ENCODE peak calls at places on chromosomes 4 and X, in nine cellular contexts. U is NCI-H2081; L is effector memory CD8-positive, alpha-beta T cell; O is NCI-H446; G is HFFc6; E is NCI-H2029 treated with DMSO at 0.1 percent for 48 hours; Y is H7; N is iPS-NIHi11; B is stimulated activated effector memory CD8-positive, alpha-beta T cell treated with anti-CD3 and anti-CD28 coated beads, Interleukin-12 subunit alpha, Interleukin-12 subunit beta, amount 100 ng/mL, for 72 hours. P is an unnamed sample.
A peak's percentile ranks its signal among the peaks of the same experiment; 100 is the strongest.

GRCh38 chr4:3729188-3729884 is 36.8 kb upstream of the ADRA2C start:
- DNase-seq in Y (no peak), L (no peak), E (no peak), U (no peak), B (no peak), N (no peak), O (no peak), G (peak; percentile 38), P (peak; percentile 8)

GRCh38 chr4:137310593-137311490 is 221.5 kb downstream of the PCDH18 start:
- DNase-seq in B (no peak), L (no peak), N (no peak), U (no peak), O (no peak), Y (no peak), G (peak; percentile 68), E (no peak), P (peak; percentile 8)

GRCh38 chrX:145003443-145003842 is 243.9 kb upstream of the SPANXN1 start:
- DNase-seq in B (no peak), U (no peak), Y (no peak), E (no peak), G (no peak), L (no peak), N (no peak), O (no peak), P (no peak)

GRCh38 chr4:7872264-7872771 is 67.3 kb downstream of the AFAP1 start:
- DNase-seq in O (peak; percentile 88), N (no peak), B (no peak), L (no peak), U (peak; percentile 25), G (peak; percentile 80), Y (no peak), E (peak; percentile 80), P (peak; percentile 97)

GRCh38 chr4:2243682-2244380 is 1.9 kb upstream of the HAUS3 start:
- DNase-seq in Y (peak; percentile 47), B (peak; percentile 2), O (no peak), U (no peak), E (no peak), L (no peak), G (peak; percentile 12), N (no peak), P (peak; percentile 16)

GRCh38 chr4:130825283-130825682 is 1729.3 kb downstream of the C4orf33 start:
- DNase-seq in E (no peak), N (no peak), Y (no peak), U (no peak), L (no peak), B (no peak), G (no peak), O (no peak), P (no peak)

GRCh38 chr4:172649143-172649542 is 519.5 kb upstream of the GALNT7 start:
- DNase-seq in O (no peak), L (no peak), B (no peak), U (no peak), Y (no peak), N (no peak), G (no peak), E (no peak), P (no peak)

GRCh38 chrX:110210417-110211139 is 107.3 kb downstream of the AMMECR1 start:
- DNase-seq in Y (no peak), N (no peak), B (no peak), O (peak; percentile 37), G (peak; percentile 81), L (no peak), U (peak; percentile 49), E (no peak), P (peak; percentile 28)

GRCh38 chrX:11040405-11040804 is 70.7 kb upstream of the HCCS start:
- DNase-seq in Y (no peak), B (no peak), G (no peak), L (no peak), O (no peak), U (no peak), N (no peak), E (no peak), P (no peak)

GRCh38 chr4:38310446-38311043 is 350.3 kb downstream of the PTTG2 start:
- DNase-seq in N (no peak), U (no peak), Y (no peak), E (no peak), L (peak; percentile 60), O (no peak), G (no peak), B (peak; percentile 57), P (no peak)

GRCh38 chr4:90025248-90025647 is 101.9 kb upstream of the CCSER1 start:
- DNase-seq in N (no peak), O (no peak), B (no peak), Y (no peak), U (no peak), E (peak; percentile 11), L (no peak), G (no peak), P (peak; percentile 50)

GRCh38 chr4:151772322-151772721 is 11.5 kb upstream of the GATB start:
- DNase-seq in N (no peak), B (no peak), L (no peak), Y (no peak), U (no peak), E (no peak), G (no peak), O (no peak), P (no peak)

GRCh38 chrX:32026772-32027171 is 954.9 kb upstream of the FTHL17 start:
- DNase-seq in Y (no peak), G (no peak), O (no peak), E (no peak), B (no peak), L (no peak), U (no peak), N (no peak), P (no peak)

GRCh38 chrX:40176256-40176978 is 78.7 kb upstream of the BCOR start:
- DNase-seq in Y (peak; percentile 92), O (no peak), L (peak; percentile 73), G (peak; percentile 12), U (peak; percentile 67), N (peak; percentile 66), E (no peak), B (peak; percentile 59), P (no peak)

GRCh38 chrX:115192244-115192700 is 3.1 kb downstream of the RBMXL3 start:
- DNase-seq in G (no peak), N (no peak), L (no peak), Y (no peak), U (no peak), B (no peak), E (no peak), O (no peak), P (no peak)

GRCh38 chr4:157898836-157899605 is 273.8 kb downstream of the GASK1B start:
- DNase-seq in Y (no peak), E (no peak), B (no peak), N (no peak), G (no peak), O (no peak), L (no peak), U (no peak), P (no peak)

GRCh38 chr4:84852081-84852480 is 114.4 kb downstream of the WDFY3 start:
- DNase-seq in Y (no peak), L (no peak), U (no peak), N (no peak), G (no peak), B (no peak), E (no peak), O (no peak), P (no peak)

GRCh38 chr4:91447168-91447567 is 856.6 kb upstream of the GRID2 start:
- DNase-seq in B (no peak), L (no peak), U (no peak), O (no peak), N (no peak), E (no peak), Y (no peak), G (no peak), P (no peak)

GRCh38 chr4:53764761-53765490 is 173.6 kb upstream of the LNX1 start:
- DNase-seq in G (no peak), E (no peak), U (no peak), B (no peak), N (no peak), Y (no peak), L (no peak), O (no peak), P (no peak)

GRCh38 chrX:110180176-110180927 is 137.5 kb downstream of the AMMECR1 start:
- DNase-seq in G (peak; percentile 57), L (no peak), E (no peak), Y (no peak), O (no peak), B (no peak), U (no peak), N (no peak), P (no peak)

GRCh38 chr4:4704267-4704666 is 155.2 kb upstream of the MSX1 start:
- DNase-seq in L (no peak), G (no peak), B (no peak), N (no peak), E (no peak), O (no peak), Y (no peak), U (no peak), P (peak; percentile 3)

GRCh38 chrX:16213970-16214369 is 46.7 kb downstream of the MAGEB17 start:
- DNase-seq in U (no peak), G (no peak), L (no peak), O (no peak), B (no peak), N (no peak), E (no peak), Y (no peak), P (no peak)

GRCh38 chr4:174663254-174663653 is 141.0 kb upstream of the HPGD start:
- DNase-seq in E (no peak), O (no peak), L (no peak), G (no peak), B (no peak), Y (no peak), U (no peak), N (no peak), P (no peak)

GRCh38 chr4:10106421-10107039 is 10.1 kb downstream of the WDR1 start:
- DNase-seq in N (no peak), B (peak; percentile 50), U (no peak), L (peak; percentile 62), G (peak; percentile 98), Y (peak; percentile 65), O (no peak), E (no peak), P (no peak)

GRCh38 chr4:123631699-123632098 is 235.1 kb downstream of the SPRY1 start:
- DNase-seq in N (no peak), U (no peak), E (no peak), O (no peak), B (no peak), Y (no peak), L (no peak), G (peak; percentile 22), P (no peak)

GRCh38 chr4:40933272-40934053 is 183.7 kb downstream of the NSUN7 start:
- DNase-seq in L (no peak), E (no peak), U (no peak), Y (no peak), B (no peak), O (no peak), G (no peak), N (no peak), P (no peak)

GRCh38 chr4:81421346-81422218 is 50.1 kb downstream of the RASGEF1B start:
- DNase-seq in O (no peak), E (peak; percentile 33), L (no peak), B (no peak), N (peak; percentile 29), G (no peak), Y (no peak), U (no peak), P (no peak)